ENCODE peak calls at places on chromosome 7, in five cellular contexts. Q is hepatocyte, L is HCT116, B is WTC11, T is tibial artery. R is an unnamed sample.

GRCh38 chr7:84637568-84638338 is 443.2 kb upstream of the SEMA3A start:
- DNase-seq in Q (peak), L (no peak), B (peak), T (no peak), R (no peak)

GRCh38 chr7:128076831-128077271 is 45.6 kb upstream of the LRRC4 start:
- DNase-seq in Q (peak), L (no peak), B (no peak), T (no peak), R (no peak)

GRCh38 chr7:7271094-7271874 is 88.9 kb downstream of the C1GALT1 start:
- DNase-seq in Q (no peak), L (no peak), B (no peak), T (no peak), R (no peak)

GRCh38 chr7:83936056-83936703 is 258.4 kb downstream of the SEMA3A start:
- DNase-seq in Q (peak), L (peak), B (peak), T (no peak), R (peak)

GRCh38 chr7:155997431-155998327 is 185.4 kb upstream of the SHH start:
- DNase-seq in Q (no peak), L (no peak), B (no peak), T (no peak), R (no peak)

GRCh38 chr7:135558337-135558767 is 635 bp downstream of the NUP205 start:
- DNase-seq in Q (peak), L (peak), B (peak), T (peak), R (peak)

GRCh38 chr7:28068811-28069216 is 111.8 kb downstream of the JAZF1 start:
- DNase-seq in Q (no peak), L (no peak), B (no peak), T (no peak), R (no peak)

GRCh38 chr7:18421297-18422004 is 74.1 kb upstream of the HDAC9 start:
- DNase-seq in Q (no peak), L (no peak), B (no peak), T (no peak), R (no peak)

GRCh38 chr7:24951441-24951840 is 28.5 kb downstream of the OSBPL3 start:
- DNase-seq in Q (no peak), L (no peak), B (no peak), T (no peak), R (no peak)

GRCh38 chr7:90512841-90513254 is 43.4 kb downstream of the PTTG1IP2 start:
- DNase-seq in Q (no peak), L (no peak), B (no peak), T (no peak), R (no peak)

GRCh38 chr7:32191296-32191695 is 121.1 kb upstream of the PDE1C start:
- DNase-seq in Q (no peak), L (no peak), B (no peak), T (no peak), R (no peak)

GRCh38 chr7:141590666-141591065 is 39.5 kb downstream of the AGK start:
- DNase-seq in Q (no peak), L (no peak), B (no peak), T (no peak), R (no peak)

GRCh38 chr7:47228386-47229014 is 353.4 kb downstream of the TNS3 start:
- DNase-seq in Q (no peak), L (peak), B (peak), T (no peak), R (no peak)

GRCh38 chr7:140238778-140239652 is 62.2 kb upstream of the KDM7A start:
- DNase-seq in Q (peak), L (no peak), B (no peak), T (no peak), R (no peak)

GRCh38 chr7:151179287-151179860 is 7.7 kb downstream of the ASB10 start:
- DNase-seq in Q (no peak), L (no peak), B (no peak), T (no peak), R (no peak)

GRCh38 chr7:98949336-98950044 is 71.2 kb downstream of the TRRAP start:
- DNase-seq in Q (no peak), L (no peak), B (no peak), T (no peak), R (no peak)

GRCh38 chr7:99558306-99559275 is at the start of gene ZNF655:
- DNase-seq in Q (peak), L (peak), B (peak), T (peak), R (peak)

GRCh38 chr7:27973625-27974024 is 207.0 kb downstream of the JAZF1 start:
- DNase-seq in Q (no peak), L (no peak), B (no peak), T (no peak), R (no peak)

GRCh38 chr7:37281368-37282092 is 167.1 kb downstream of the ELMO1 start:
- DNase-seq in Q (no peak), L (no peak), B (no peak), T (no peak), R (no peak)

GRCh38 chr7:124667312-124667711 is 98.3 kb downstream of the GPR37 start:
- DNase-seq in Q (no peak), L (no peak), B (no peak), T (no peak), R (no peak)

DNA sequence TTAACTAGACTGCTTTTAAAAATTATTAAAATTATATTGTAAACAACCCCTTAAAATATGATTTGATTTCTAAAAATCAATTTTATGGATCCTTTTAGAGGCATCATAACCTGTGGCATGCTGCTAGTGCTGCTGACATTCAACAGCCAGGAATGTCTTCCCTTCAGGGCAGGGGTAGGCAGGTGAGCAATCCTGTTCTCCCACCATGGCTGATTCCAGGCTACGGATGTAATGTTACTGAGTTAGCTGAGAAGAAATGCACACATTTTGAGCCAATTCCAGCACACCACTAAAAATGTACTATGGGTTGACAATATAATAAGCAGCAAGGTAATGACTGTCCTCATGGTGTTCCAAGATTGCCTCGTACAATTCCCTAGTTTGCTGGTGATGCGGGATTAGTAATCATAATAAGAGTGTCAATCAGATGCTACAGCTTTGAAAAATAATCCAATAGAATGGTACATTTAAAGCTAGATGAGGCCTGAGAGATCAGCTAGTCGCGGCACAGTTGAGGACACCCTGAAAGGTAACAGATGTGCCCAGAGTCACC is 108.7 kb upstream of the PRR15 start:
- DNase-seq in Q (no peak), L (no peak), B (no peak), T (no peak), R (no peak)
- TF ChIP-seq CTCF in Q (no peak), L (no peak), B (no peak), T (no peak), R (no peak)

DNA sequence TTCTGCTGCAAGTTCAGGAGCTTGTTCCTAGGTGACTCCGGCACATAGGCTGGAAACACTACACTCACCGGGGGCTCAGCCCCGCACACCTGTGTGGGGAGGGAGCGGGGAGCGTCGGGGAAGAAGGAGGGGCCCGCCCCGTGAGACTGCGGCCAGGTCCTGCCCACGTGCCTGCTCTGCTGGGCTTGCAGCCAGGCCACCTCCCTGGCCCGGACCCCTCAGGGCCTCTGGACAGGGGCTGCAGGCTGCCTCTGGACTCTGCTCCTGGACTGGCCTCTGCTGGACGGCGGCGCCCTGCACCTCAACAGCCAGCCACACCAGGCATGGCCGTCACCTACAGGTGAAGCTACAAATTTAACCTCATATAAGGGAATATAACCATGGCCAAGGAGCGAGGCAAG is 71.8 kb upstream of the FAM20C start:
- DNase-seq in Q (peak), L (no peak), B (no peak), T (no peak), R (no peak)
- TF ChIP-seq CTCF in Q (peak), L (no peak), B (no peak), T (no peak), R (no peak)

DNA sequence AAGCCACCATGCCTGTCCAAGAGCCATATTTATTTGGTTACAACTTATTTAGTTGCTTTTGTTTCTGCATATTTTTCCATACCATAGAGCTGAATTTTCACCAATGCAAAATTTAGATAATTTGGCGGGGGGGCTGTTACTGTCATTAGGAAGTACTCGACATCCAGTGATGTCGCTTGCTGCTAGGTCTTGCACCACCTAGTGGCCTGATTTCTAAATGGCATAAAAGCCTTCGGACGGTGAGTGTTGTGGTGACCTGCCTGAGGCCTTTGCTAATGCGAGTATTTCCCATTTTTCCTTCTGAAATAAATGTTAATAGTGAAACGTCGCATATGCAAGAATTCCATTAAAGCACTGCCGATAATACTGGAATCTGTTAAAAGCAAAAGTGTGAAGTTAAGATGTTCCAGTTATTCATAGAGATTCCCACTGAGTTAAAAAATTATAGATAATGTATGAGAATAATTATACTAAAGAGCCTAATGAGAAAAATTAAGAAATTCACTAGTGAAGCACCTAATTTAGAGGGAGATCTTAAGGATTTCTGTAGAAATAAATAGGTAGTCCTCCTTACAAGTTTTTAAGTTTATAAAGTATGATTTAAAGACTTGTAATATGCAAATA is 86.1 kb upstream of the DNAJB6 start:
- DNase-seq in Q (peak), L (peak), B (peak), T (no peak), R (peak)
- TF ChIP-seq CTCF in Q (peak), L (peak), B (peak), T (peak), R (peak)

DNA sequence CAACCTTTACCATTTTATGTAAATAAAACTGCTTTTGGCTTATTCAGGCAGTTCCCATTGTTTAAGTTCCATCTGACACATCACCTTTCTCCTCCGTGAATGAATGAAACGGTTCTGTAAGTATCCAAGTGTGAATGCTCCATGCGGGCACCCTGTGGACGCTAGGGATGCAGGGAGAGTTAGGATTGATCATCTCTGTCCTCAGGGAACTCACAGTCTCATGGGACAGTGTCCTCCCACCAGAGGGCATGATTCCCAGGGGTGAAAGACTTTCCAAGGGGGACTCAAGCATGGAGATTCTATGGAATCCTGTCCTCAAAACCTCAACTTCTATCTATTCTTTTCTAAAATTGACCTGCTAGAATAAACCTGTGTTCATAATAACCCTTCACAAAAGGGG is 98.8 kb downstream of the HECW1 start:
- DNase-seq in Q (no peak), L (no peak), B (no peak), T (no peak), R (peak)
- TF ChIP-seq CTCF in Q (no peak), L (peak), B (no peak), T (no peak), R (no peak)

GRCh38 chr7:38655833-38656774 is 24.9 kb upstream of the AMPH start:
- DNase-seq in Q (no peak), L (no peak), B (no peak), T (no peak), R (no peak)
- TF ChIP-seq CTCF in Q (no peak), L (no peak), B (no peak), T (no peak), R (no peak)